ENCODE peak calls at places on chromosome 2, in six cellular contexts. E is tibial artery, I is cardiac muscle cell, N is PC-3, Y is HepG2, C is HCT116. X is an unnamed sample. For H3K9me3 and H3K4me1, the result is how much of the 10 kb centered on the place peaks cover.

GRCh38 chr2:89780318-89780717 is 1088.8 kb downstream of the RPIA start:
- DNase-seq in E (no peak), N (no peak), C (no peak), Y (no peak), I (no peak), X (no peak)

GRCh38 chr2:53969285-53970094 is 1.3 kb downstream of the PSME4 start:
- DNase-seq in I (peak), N (peak), C (peak), E (no peak), Y (peak), X (no peak)

GRCh38 chr2:74886811-74887210 is 52.9 kb downstream of the HK2 start:
- DNase-seq in Y (no peak), I (no peak), C (no peak), N (no peak), E (no peak), X (no peak)

GRCh38 chr2:54757496-54757895 is 34.0 kb downstream of the EML6 start:
- DNase-seq in Y (no peak), E (no peak), I (peak), N (peak), C (no peak), X (no peak)

GRCh38 chr2:39780825-39781600 is 2.0 kb upstream of the THUMPD2 start:
- DNase-seq in C (no peak), E (no peak), Y (peak), N (no peak), I (no peak), X (peak)

GRCh38 chr2:821546-821945 is 129.1 kb upstream of the SNTG2 start:
- DNase-seq in N (no peak), E (no peak), I (no peak), Y (no peak), C (no peak), X (no peak)

GRCh38 chr2:70646429-70646828 is 92.8 kb upstream of the TGFA start:
- DNase-seq in C (no peak), Y (no peak), E (no peak), N (no peak), I (no peak), X (no peak)

GRCh38 chr2:109168716-109169115 is 39.7 kb downstream of the SH3RF3 start:
- DNase-seq in I (peak), N (no peak), E (no peak), C (no peak), Y (no peak), X (no peak)

GRCh38 chr2:233056961-233057605 is 3.1 kb upstream of the INPP5D start:
- DNase-seq in N (no peak), I (no peak), E (peak), Y (no peak), C (no peak), X (no peak)

GRCh38 chr2:61328707-61329251 is 142.1 kb downstream of the USP34 start:
- DNase-seq in Y (no peak), N (peak), I (no peak), E (no peak), C (peak), X (no peak)

GRCh38 chr2:24827321-24828261 is 34.4 kb downstream of the CENPO start:
- DNase-seq in I (peak), Y (peak), C (peak), E (peak), N (peak), X (peak)

GRCh38 chr2:2808551-2809058 is 477.5 kb upstream of the MYT1L start:
- DNase-seq in N (no peak), I (no peak), C (no peak), Y (no peak), E (no peak), X (no peak)

GRCh38 chr2:2809771-2810170 is 478.7 kb upstream of the MYT1L start:
- DNase-seq in I (no peak), E (no peak), C (no peak), Y (no peak), N (no peak), X (no peak)

GRCh38 chr2:2812648-2813047 is 481.6 kb upstream of the MYT1L start:
- DNase-seq in I (no peak), E (peak), C (no peak), N (no peak), Y (no peak), X (no peak)

GRCh38 chr2:2812117-2812516 is 481.0 kb upstream of the MYT1L start:
- DNase-seq in I (no peak), C (no peak), E (peak), N (no peak), Y (no peak), X (no peak)

DNA sequence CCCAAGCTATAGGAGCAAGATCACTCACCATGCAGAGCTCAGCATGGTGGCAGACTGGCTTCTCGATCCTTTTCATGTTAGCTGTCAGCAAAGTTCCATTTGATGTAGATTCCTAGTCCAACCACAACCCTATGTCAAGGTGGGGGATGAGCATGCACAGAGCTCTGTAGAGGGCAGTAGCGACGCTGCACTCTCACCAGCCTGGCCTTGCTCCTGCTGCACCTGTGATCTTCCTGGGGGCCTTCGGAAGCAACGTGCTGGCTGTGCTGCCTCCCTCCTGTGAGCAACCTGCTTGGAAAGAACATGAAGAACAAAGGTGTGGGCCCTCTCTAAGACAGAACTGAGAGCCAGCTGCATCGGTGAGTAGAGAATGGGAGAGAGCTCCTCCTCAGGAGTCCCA is 479.4 kb upstream of the MYT1L start:
- DNase-seq in E (peak), N (no peak), I (no peak), Y (no peak), C (no peak), X (no peak)
- H3K9me3 ChIP-seq in E (under half), N (under half), I (under half), Y (under half), C (under half), X (under half)

GRCh38 chr2:105772362-105772761 is 27.6 kb downstream of the NCK2 start:
- DNase-seq in C (no peak), E (no peak), N (no peak), Y (no peak), I (no peak), X (no peak)
- H3K4me1 ChIP-seq in C (under half), E (half or more), N (under half), Y (under half), I (under half), X (under half)

DNA sequence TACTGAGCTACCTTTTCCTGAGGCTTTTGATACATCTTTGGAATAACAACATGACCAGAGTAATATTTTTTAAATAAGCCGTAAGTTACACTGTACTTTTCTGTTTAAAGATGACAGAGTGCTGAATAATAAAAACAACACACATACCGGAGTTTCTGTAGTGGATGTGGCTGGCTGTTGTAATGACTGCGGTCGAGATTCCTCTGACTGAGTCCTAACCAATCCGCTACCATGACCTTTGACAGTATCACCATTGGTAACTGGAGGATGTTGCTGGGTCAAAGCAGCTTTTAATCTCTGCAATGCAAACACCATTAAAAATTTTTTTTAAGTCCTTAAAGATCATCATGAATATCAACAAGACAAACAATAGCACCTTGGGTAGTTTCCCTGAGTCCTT is 70.7 kb downstream of the ATF2 start:
- DNase-seq in I (peak), E (no peak), Y (no peak), C (no peak), N (peak), X (no peak)
- H3K27ac ChIP-seq in I (peak), E (no peak), Y (no peak), C (no peak), N (no peak), X (no peak)

GRCh38 chr2:157757500-157757899 is 118.6 kb downstream of the ACVR1 start:
- DNase-seq in I (no peak), E (no peak), Y (no peak), N (no peak), C (no peak), X (no peak)
- H3K9me3 ChIP-seq in I (under half), E (under half), Y (under half), N (under half), C (under half), X (under half)

X was measured in right cardiac atrium.